ENCODE peak calls at places on chromosomes 16 and 17, in seven cellular contexts. I, F, D, V, M, A and W are unnamed samples.

GRCh38 chr17:73469311-73469710 is 157.5 kb upstream of the CDC42EP4 start:
- DNase-seq in I (no peak), M (no peak), A (no peak), F (no peak), D (no peak), V (no peak), W (no peak)

GRCh38 chr17:81003711-81004335 is 12.2 kb downstream of the CHMP6 start:
- DNase-seq in F (no peak), A (peak), M (no peak), I (no peak), V (peak), D (no peak), W (peak)

GRCh38 chr17:61058066-61058465 is 341.6 kb upstream of the TBX2 start:
- DNase-seq in F (no peak), M (no peak), A (no peak), D (no peak), V (no peak), I (no peak), W (no peak)

GRCh38 chr17:4901648-4902344 is 1.1 kb downstream of the CHRNE start:
- DNase-seq in A (no peak), F (no peak), M (no peak), D (no peak), I (no peak), V (no peak), W (no peak)

GRCh38 chr17:77118251-77118928 is 22.4 kb upstream of the SEC14L1 start:
- DNase-seq in A (no peak), M (no peak), I (no peak), D (no peak), F (no peak), V (no peak), W (no peak)

GRCh38 chr16:84836234-84836647 is 16.5 kb downstream of the CRISPLD2 start:
- DNase-seq in M (no peak), A (peak), V (peak), F (peak), D (peak), I (no peak), W (peak)

GRCh38 chr17:38322156-38322779 is 21.5 kb downstream of the GPR179 start:
- DNase-seq in V (peak), F (peak), A (peak), I (peak), M (peak), D (peak), W (peak)

GRCh38 chr17:27762527-27763305 is 37.6 kb downstream of the NOS2 start:
- DNase-seq in I (no peak), F (peak), M (peak), D (peak), A (peak), V (peak), W (peak)

GRCh38 chr16:12305847-12306246 is 329.3 kb downstream of the SNX29 start:
- DNase-seq in I (no peak), M (no peak), A (no peak), D (no peak), F (no peak), V (no peak), W (no peak)

GRCh38 chr16:88853336-88853941 is 3.3 kb downstream of the GALNS start:
- DNase-seq in M (no peak), A (no peak), D (no peak), I (no peak), V (no peak), F (no peak), W (no peak)

GRCh38 chr17:31439716-31440115 is 48.2 kb downstream of the RAB11FIP4 start:
- DNase-seq in M (no peak), D (no peak), V (no peak), A (no peak), I (no peak), F (no peak), W (no peak)

GRCh38 chr17:1485748-1486376 is 6.6 kb downstream of the MYO1C start:
- DNase-seq in I (no peak), A (peak), F (peak), M (peak), D (peak), V (peak), W (peak)

GRCh38 chr17:1486802-1487695 is 5.4 kb downstream of the MYO1C start:
- DNase-seq in A (peak), D (no peak), I (peak), F (peak), M (peak), V (peak), W (peak)

GRCh38 chr17:1484586-1485310 is 7.7 kb downstream of the MYO1C start:
- DNase-seq in I (peak), F (peak), D (peak), V (peak), A (peak), M (peak), W (peak)

GRCh38 chr17:1484060-1484535 is 8.4 kb downstream of the MYO1C start:
- DNase-seq in A (no peak), D (no peak), M (no peak), V (peak), F (no peak), I (no peak), W (no peak)

GRCh38 chr17:1485311-1485747 is 7.2 kb downstream of the MYO1C start:
- DNase-seq in A (peak), V (peak), I (no peak), F (peak), D (peak), M (peak), W (peak)
- TF ChIP-seq EZH2phosphoT487 in A (no peak), V (no peak), I (no peak), F (no peak), D (no peak), M (no peak), W (no peak)

DNA sequence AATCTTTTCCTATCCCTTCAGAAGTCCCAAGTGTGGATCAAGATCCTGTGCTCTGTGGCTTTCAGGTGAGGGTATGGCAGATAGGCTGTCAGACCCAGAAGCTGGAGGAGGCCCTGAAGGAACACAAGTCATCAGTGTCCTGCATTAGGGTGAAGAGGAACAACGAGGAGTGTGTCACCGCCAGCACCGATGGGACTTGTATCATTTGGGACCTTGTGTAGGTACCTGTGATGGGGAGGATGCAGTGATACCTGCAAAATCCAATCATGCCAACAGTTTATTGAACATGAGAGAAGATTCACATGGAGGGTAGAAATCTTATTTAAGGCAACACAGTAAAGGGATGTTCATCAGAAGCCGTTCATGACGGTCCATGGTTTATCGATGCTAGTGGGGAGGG is 10.0 kb upstream of the USP43 start:
- DNase-seq in M (no peak), I (no peak), F (no peak), V (no peak), D (no peak), A (no peak), W (no peak)
- H2AFZ ChIP-seq in M (no peak), I (no peak), F (no peak), V (no peak), D (no peak), A (no peak), W (no peak)

GRCh38 chr17:45722161-45722560 is 62.0 kb upstream of the CRHR1 start:
- DNase-seq in D (peak), F (peak), I (peak), A (peak), V (peak), M (no peak), W (peak)

GRCh38 chr17:45718791-45719190 is 65.3 kb upstream of the CRHR1 start:
- DNase-seq in A (no peak), V (no peak), D (peak), F (no peak), M (no peak), I (no peak), W (no peak)

GRCh38 chr17:45715787-45716186 is 68.3 kb upstream of the CRHR1 start:
- DNase-seq in M (no peak), V (no peak), D (no peak), A (no peak), F (no peak), I (no peak), W (no peak)

GRCh38 chr17:45719335-45720071 is 64.6 kb upstream of the CRHR1 start:
- DNase-seq in D (peak), F (peak), V (peak), M (no peak), A (peak), I (peak), W (peak)

GRCh38 chr17:45720386-45720785 is 63.7 kb upstream of the CRHR1 start:
- DNase-seq in I (no peak), A (no peak), F (no peak), V (no peak), M (no peak), D (no peak), W (no peak)
- H3K4me2 ChIP-seq in I (peak), A (no peak), F (no peak), V (no peak), M (no peak), D (no peak), W (no peak)

GRCh38 chr16:1772908-1773702 is at the start of gene MRPS34:
- DNase-seq in F (peak), A (peak), D (peak), M (peak), I (peak), V (peak), W (peak)

GRCh38 chr16:1771072-1771863 is at the start of gene NME3:
- DNase-seq in V (peak), M (peak), A (peak), F (peak), D (peak), I (no peak), W (peak)

GRCh38 chr16:1771864-1772361 is 570 bp upstream of the NME3 start:
- DNase-seq in M (peak), D (no peak), F (no peak), V (peak), A (peak), I (no peak), W (no peak)

GRCh38 chr16:1773703-1774455 is 945 bp upstream of the MRPS34 start:
- DNase-seq in D (no peak), F (no peak), M (peak), A (no peak), V (no peak), I (no peak), W (peak)

DNA sequence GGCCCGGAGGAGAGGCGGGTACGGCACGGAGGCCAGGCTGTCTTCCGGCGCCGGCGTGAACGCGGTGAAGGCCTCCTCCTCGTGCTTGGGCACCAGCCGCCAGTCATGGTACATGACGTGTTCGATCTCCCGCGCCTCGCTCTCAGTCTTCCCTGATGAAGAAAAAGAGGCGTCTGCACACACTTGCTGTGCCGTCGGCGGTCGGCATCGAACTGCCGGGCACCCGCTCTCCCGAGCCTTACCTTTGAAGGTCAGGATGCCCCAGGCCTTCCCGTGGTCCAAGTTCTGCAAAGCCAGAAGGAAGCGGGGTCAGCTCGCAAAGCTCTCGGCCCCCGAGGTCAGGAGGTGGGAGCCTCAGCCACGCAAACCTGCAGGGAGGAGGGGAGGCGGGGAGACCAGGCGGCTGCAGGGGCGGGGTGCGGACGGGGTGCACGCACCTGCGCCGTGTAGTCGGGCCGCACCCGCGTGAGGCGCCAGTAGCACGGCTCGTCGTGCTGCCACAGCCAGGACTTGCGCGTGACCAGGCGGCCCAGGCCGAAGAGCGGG is at the start of gene EME2:
- DNase-seq in M (no peak), D (no peak), I (no peak), A (peak), V (no peak), F (peak), W (peak)
- TF ChIP-seq EZH2phosphoT487 in M (no peak), D (no peak), I (no peak), A (no peak), V (no peak), F (no peak), W (no peak)

GRCh38 chr16:89903908-89904515 is 14.7 kb upstream of the MC1R start:
- DNase-seq in I (no peak), M (no peak), D (no peak), V (no peak), A (no peak), F (no peak), W (no peak)
- H2AFZ ChIP-seq in I (no peak), M (no peak), D (no peak), V (no peak), A (no peak), F (no peak), W (no peak)

GRCh38 chr16:19132898-19133297 is 19.1 kb downstream of the ITPRIPL2 start:
- DNase-seq in I (no peak), A (no peak), D (no peak), M (no peak), F (no peak), V (no peak), W (no peak)

GRCh38 chr16:19131809-19132777 is 18.3 kb downstream of the ITPRIPL2 start:
- DNase-seq in V (no peak), D (no peak), F (no peak), M (no peak), I (no peak), A (no peak), W (peak)

GRCh38 chr16:19130385-19130784 is 16.6 kb downstream of the ITPRIPL2 start:
- DNase-seq in A (no peak), M (no peak), F (no peak), D (no peak), I (no peak), V (no peak), W (no peak)

GRCh38 chr16:19133600-19133999 is 19.8 kb downstream of the ITPRIPL2 start:
- DNase-seq in A (no peak), V (no peak), F (no peak), D (no peak), I (no peak), M (no peak), W (no peak)

GRCh38 chr16:19130852-19131808 is 17.4 kb downstream of the ITPRIPL2 start:
- DNase-seq in A (no peak), V (peak), M (peak), F (peak), D (peak), I (no peak), W (peak)
- H3K4me2 ChIP-seq in A (no peak), V (peak), M (peak), F (peak), D (peak), I (peak), W (peak)